ENCODE peak calls at places on chromosomes 3 and 15, in seven cellular contexts. A, U, W, J, K, X and N are unnamed samples.

GRCh38 chr3:139520028-139520737 is 19.4 kb downstream of the RBP1 start:
- DNase-seq in U (no peak), J (no peak), A (no peak), X (peak; percentile 39), W (no peak), K (peak; percentile 23), N (no peak)

GRCh38 chr3:133595341-133595740 is 21.9 kb downstream of the CDV3 start:
- DNase-seq in X (peak; percentile 56), A (no peak), U (no peak), K (no peak), W (no peak), J (peak; percentile 21), N (no peak)

GRCh38 chr15:38745136-38745535 is 180.5 kb upstream of the RASGRP1 start:
- DNase-seq in W (no peak), J (no peak), U (no peak), X (peak; percentile 9), K (no peak), A (no peak), N (no peak)

GRCh38 chr3:172279191-172279640 is 169.0 kb downstream of the GHSR start:
- DNase-seq in K (no peak), U (no peak), W (no peak), X (no peak), J (no peak), A (peak; percentile 49), N (no peak)

GRCh38 chr15:40806672-40807027 is 239 bp upstream of the ZFYVE19 start:
- DNase-seq in J (no peak), X (no peak), U (no peak), A (no peak), K (no peak), W (no peak), N (no peak)

GRCh38 chr15:57060799-57061198 is 142.4 kb downstream of the TCF12 start:
- DNase-seq in U (no peak), A (no peak), W (no peak), J (peak; percentile 79), X (peak; percentile 77), K (no peak), N (no peak)

GRCh38 chr15:35696767-35697231 is 150.8 kb upstream of the DPH6 start:
- DNase-seq in U (no peak), J (peak; percentile 91), W (no peak), A (no peak), X (peak; percentile 85), K (no peak), N (no peak)

GRCh38 chr15:70116317-70116716 is 18.6 kb upstream of the TLE3 start:
- DNase-seq in X (no peak), A (no peak), J (no peak), K (no peak), W (no peak), U (no peak), N (no peak)

GRCh38 chr3:30437172-30437571 is 169.2 kb upstream of the TGFBR2 start:
- DNase-seq in A (no peak), J (peak; percentile 35), U (peak; percentile 47), W (no peak), K (no peak), X (peak; percentile 90), N (no peak)

GRCh38 chr3:76131396-76132153 is 346.2 kb upstream of the ZNF717 start:
- DNase-seq in X (peak; percentile 70), K (no peak), J (peak; percentile 90), A (no peak), W (no peak), U (no peak), N (no peak)

GRCh38 chr3:37290551-37290950 is 116.2 kb upstream of the LRRFIP2 start:
- DNase-seq in X (peak; percentile 46), A (no peak), K (no peak), W (no peak), U (no peak), J (peak; percentile 82), N (no peak)

GRCh38 chr3:81545572-81545971 is 215.9 kb downstream of the GBE1 start:
- DNase-seq in U (no peak), X (peak; percentile 66), K (no peak), J (peak; percentile 46), W (no peak), A (no peak), N (no peak)

GRCh38 chr3:177282028-177282655 is 84.9 kb upstream of the TBL1XR1 start:
- DNase-seq in J (no peak), K (peak; percentile 94), U (no peak), W (no peak), X (no peak), A (no peak), N (no peak)

GRCh38 chr3:155078959-155079794 is 942 bp upstream of the MME start:
- DNase-seq in W (no peak), A (no peak), U (no peak), J (peak; percentile 88), X (peak; percentile 79), K (no peak), N (no peak)

GRCh38 chr3:97970929-97971460 is 1.2 kb downstream of the RIOX2 start:
- DNase-seq in J (no peak), K (no peak), X (no peak), W (no peak), U (no peak), A (no peak), N (no peak)

GRCh38 chr3:29763115-29763514 is 482.2 kb downstream of the RBMS3 start:
- DNase-seq in W (no peak), U (no peak), A (no peak), X (peak; percentile 20), K (no peak), J (peak; percentile 14), N (no peak)

GRCh38 chr15:100995471-100996430 is 76.6 kb downstream of the LRRK1 start:
- DNase-seq in U (no peak), W (no peak), K (no peak), X (no peak), J (no peak), A (no peak), N (no peak)

GRCh38 chr3:4828279-4829030 is 150.8 kb upstream of the BHLHE40 start:
- DNase-seq in J (no peak), A (no peak), W (no peak), X (peak; percentile 77), K (no peak), U (peak; percentile 38), N (no peak)

GRCh38 chr3:197598404-197598980 is 42.7 kb upstream of the BDH1 start:
- DNase-seq in X (no peak), U (no peak), A (no peak), W (no peak), K (no peak), J (no peak), N (no peak)

GRCh38 chr3:144622845-144623244 is 651.2 kb downstream of the DIPK2A start:
- DNase-seq in X (no peak), K (no peak), W (no peak), U (no peak), J (no peak), A (no peak), N (no peak)

GRCh38 chr3:172601066-172601832 is 78.0 kb upstream of the TNFSF10 start:
- DNase-seq in K (no peak), X (no peak), U (no peak), W (no peak), A (no peak), J (no peak), N (no peak)

GRCh38 chr3:111979689-111980025 is 831 bp downstream of the ABHD10 start:
- DNase-seq in K (no peak), X (peak; percentile 33), A (no peak), U (no peak), W (no peak), J (no peak), N (no peak)

GRCh38 chr3:188052229-188052965 is 101.6 kb upstream of the LPP start:
- DNase-seq in J (no peak), U (peak; percentile 86), K (peak; percentile 30), A (peak; percentile 63), X (peak; percentile 73), W (peak; percentile 40), N (peak; percentile 72)

GRCh38 chr3:194030372-194030771 is 105.6 kb upstream of the HES1 start:
- DNase-seq in K (peak; percentile 9), X (no peak), A (no peak), U (no peak), J (no peak), W (no peak), N (no peak)

GRCh38 chr3:191775451-191776233 is 314.7 kb downstream of the PYDC2 start:
- DNase-seq in U (no peak), W (no peak), A (no peak), J (peak; percentile 51), K (no peak), X (peak; percentile 48), N (no peak)

GRCh38 chr3:13762931-13763330 is 116.9 kb downstream of the WNT7A start:
- DNase-seq in A (no peak), X (no peak), J (no peak), W (no peak), K (no peak), U (no peak), N (no peak)

GRCh38 chr3:108090066-108090700 is 648 bp downstream of the CD47 start:
- DNase-seq in W (no peak), X (peak; percentile 38), A (no peak), U (peak; percentile 31), J (peak; percentile 42), K (no peak), N (peak; percentile 77)

GRCh38 chr3:99355465-99355864 is 282.9 kb upstream of the COL8A1 start:
- DNase-seq in W (no peak), X (no peak), J (no peak), A (no peak), K (no peak), U (no peak), N (no peak)

GRCh38 chr3:123640311-123641083 is 55.6 kb upstream of the HACD2 start:
- DNase-seq in J (no peak), A (no peak), K (no peak), W (no peak), X (no peak), U (no peak), N (no peak)

GRCh38 chr3:111768571-111769100 is 90.4 kb upstream of the PHLDB2 start:
- DNase-seq in W (no peak), K (no peak), A (no peak), X (peak; percentile 98), J (peak; percentile 91), U (no peak), N (no peak)

GRCh38 chr3:50617911-50618481 is 1.0 kb downstream of the MAPKAPK3 start:
- DNase-seq in X (peak; percentile 25), A (no peak), K (no peak), J (no peak), W (no peak), U (no peak), N (no peak)

GRCh38 chr15:78909791-78910228 is 35.0 kb downstream of the CTSH start:
- DNase-seq in J (peak; percentile 30), U (peak; percentile 23), A (peak; percentile 71), K (no peak), X (peak; percentile 55), W (no peak), N (no peak)

GRCh38 chr3:32334675-32335074 is 57.0 kb upstream of the CMTM7 start:
- DNase-seq in X (no peak), J (peak; percentile 19), U (no peak), K (no peak), A (no peak), W (no peak), N (no peak)

GRCh38 chr15:89408512-89409183 is 74.0 kb upstream of the POLG start:
- DNase-seq in K (no peak), U (no peak), X (peak; percentile 5), A (no peak), W (no peak), J (no peak), N (no peak)

GRCh38 chr3:195028877-195029606 is 241.9 kb downstream of the XXYLT1 start:
- DNase-seq in K (no peak), A (no peak), X (no peak), W (no peak), U (no peak), J (no peak), N (no peak)

GRCh38 chr3:127639173-127640030 is 10.4 kb downstream of the PODXL2 start:
- DNase-seq in U (no peak), X (peak; percentile 3), J (peak; percentile 31), A (peak; percentile 48), K (no peak), W (no peak), N (no peak)